ENCODE peak calls at places on chromosomes 11 and 22, in ten cellular contexts. I is cardiac fibroblast; K is cardiac muscle cell; Y is right lobe of liver; J is GM23248; S is CD4-positive, alpha-beta memory T cell; N is dorsolateral prefrontal cortex; M is mesendoderm; Z is uterus; H is brain microvascular endothelial cell. D is an unnamed sample.

GRCh38 chr22:37505989-37506388 is 13.2 kb downstream of the CARD10 start:
- DNase-seq in I (no peak), K (no peak), Y (no peak), J (no peak), S (no peak), N (no peak), M (no peak), Z (no peak), H (no peak), D (no peak)

GRCh38 chr11:118705796-118706545 is 26.5 kb upstream of the TREH start:
- DNase-seq in I (peak; percentile 6), K (no peak), Y (no peak), J (peak; percentile 14), S (no peak), N (no peak), M (peak; percentile 37), Z (no peak), H (no peak), D (no peak)

GRCh38 chr22:16961477-16962186 is 46.4 kb downstream of the GAB4 start:
- DNase-seq in I (no peak), K (no peak), Y (no peak), J (no peak), S (no peak), N (no peak), M (no peak), Z (no peak), H (no peak), D (no peak)

GRCh38 chr11:128563942-128564641 is 23.3 kb downstream of the ETS1 start:
- DNase-seq in I (no peak), K (no peak), Y (no peak), J (no peak), S (no peak), N (no peak), M (peak; percentile 64), Z (no peak), H (no peak), D (no peak)

GRCh38 chr11:67055812-67056211 is 835 bp upstream of the RHOD start:
- DNase-seq in I (peak; percentile 37), K (no peak), Y (no peak), J (peak; percentile 76), S (no peak), N (no peak), M (no peak), Z (no peak), H (no peak), D (no peak)

GRCh38 chr11:61098778-61099177 is 3.5 kb upstream of the CD5 start:
- DNase-seq in I (no peak), K (no peak), Y (no peak), J (no peak), S (no peak), N (no peak), M (no peak), Z (no peak), H (no peak), D (no peak)

GRCh38 chr22:42834177-42834949 is 22.7 kb downstream of the ARFGAP3 start:
- DNase-seq in I (no peak), K (no peak), Y (no peak), J (no peak), S (no peak), N (no peak), M (no peak), Z (no peak), H (no peak), D (no peak)

GRCh38 chr11:59053387-59053786 is 32.7 kb upstream of the GLYATL1B start:
- DNase-seq in I (peak; percentile 67), K (peak; percentile 65), Y (peak; percentile 68), J (peak; percentile 61), S (peak; percentile 71), N (peak; percentile 75), M (peak; percentile 70), Z (peak; percentile 42), H (peak; percentile 76), D (peak; percentile 37)

GRCh38 chr11:6632116-6633073 is 13.2 kb upstream of the TPP1 start:
- DNase-seq in I (no peak), K (no peak), Y (no peak), J (no peak), S (no peak), N (no peak), M (no peak), Z (no peak), H (no peak), D (no peak)

GRCh38 chr22:36425977-36426523 is 38.3 kb upstream of the MYH9 start:
- DNase-seq in I (peak; percentile 56), K (peak; percentile 55), Y (peak; percentile 56), J (no peak), S (no peak), N (no peak), M (peak; percentile 72), Z (no peak), H (no peak), D (no peak)

GRCh38 chr11:134469627-134470026 is 57.6 kb upstream of the B3GAT1 start:
- DNase-seq in I (no peak), K (no peak), Y (no peak), J (no peak), S (no peak), N (no peak), M (peak; percentile 49), Z (no peak), H (no peak), D (no peak)

GRCh38 chr11:68312780-68313573 is 586 bp downstream of the LRP5 start:
- DNase-seq in I (no peak), K (peak; percentile 51), Y (no peak), J (peak; percentile 57), S (no peak), N (no peak), M (no peak), Z (no peak), H (no peak), D (no peak)

GRCh38 chr11:67303989-67304411 is 670 bp downstream of the SSH3 start:
- DNase-seq in I (peak; percentile 15), K (peak; percentile 49), Y (peak; percentile 45), J (peak; percentile 52), S (no peak), N (no peak), M (peak; percentile 70), Z (peak; percentile 31), H (no peak), D (no peak)

GRCh38 chr11:120708511-120709183 is 197.1 kb downstream of the GRIK4 start:
- DNase-seq in I (no peak), K (no peak), Y (no peak), J (no peak), S (no peak), N (no peak), M (no peak), Z (no peak), H (no peak), D (no peak)

GRCh38 chr11:75577198-75577597 is 15.1 kb downstream of the SERPINH1 start:
- DNase-seq in I (peak; percentile 41), K (peak; percentile 55), Y (no peak), J (peak; percentile 63), S (peak; percentile 37), N (no peak), M (peak; percentile 65), Z (peak; percentile 69), H (no peak), D (no peak)

GRCh38 chr11:122922893-122923292 is 40.3 kb downstream of the JHY start:
- DNase-seq in I (no peak), K (peak; percentile 13), Y (no peak), J (no peak), S (no peak), N (no peak), M (no peak), Z (no peak), H (no peak), D (no peak)

DNA sequence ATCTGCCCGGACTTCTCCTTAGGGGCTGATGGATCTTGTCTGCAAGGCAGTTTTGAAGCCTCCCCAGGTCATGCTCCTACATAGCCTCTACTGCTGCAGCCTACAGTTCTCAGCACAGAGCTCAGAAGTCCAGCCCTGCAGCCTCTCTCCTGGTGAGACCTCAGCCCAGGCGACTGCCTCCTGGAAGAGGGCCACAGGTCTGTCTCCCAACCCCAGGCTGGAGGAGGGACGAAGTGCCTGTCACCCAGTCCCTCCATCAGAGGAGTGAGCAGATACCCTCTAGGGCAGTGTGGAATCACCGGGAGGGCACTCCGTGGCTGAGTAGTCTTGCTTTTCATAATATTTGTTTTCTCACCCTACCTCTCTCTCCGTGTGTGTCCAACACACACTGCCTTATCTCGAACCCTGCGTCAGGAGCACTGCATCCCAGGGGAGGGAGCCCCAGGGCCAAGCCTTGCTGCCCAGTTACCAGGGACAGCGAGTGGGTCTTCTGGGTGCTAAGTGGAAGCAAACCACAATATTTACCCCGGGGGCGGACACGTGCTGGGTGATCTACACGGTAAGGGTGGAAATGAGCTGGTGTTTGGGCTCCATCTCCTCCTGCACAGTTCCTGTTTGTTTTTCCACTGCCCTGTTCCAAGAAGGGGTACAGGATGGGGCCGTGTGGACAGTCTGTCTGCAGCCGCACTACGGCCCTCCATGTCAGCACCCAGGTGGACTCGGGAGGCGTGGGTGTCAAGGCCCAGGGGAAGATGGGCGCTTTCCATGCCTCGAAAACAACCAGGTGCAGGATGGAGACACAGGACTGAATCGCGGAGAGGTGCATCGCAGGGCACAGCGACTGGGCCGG is 133.8 kb upstream of the HSD17B12 start:
- DNase-seq in I (no peak), K (no peak), Y (no peak), J (no peak), S (no peak), N (no peak), M (no peak), Z (no peak), H (no peak), D (no peak)
- H3K4me3 ChIP-seq in I (no peak overlapping the region), K (no peak overlapping the region), Y (no peak overlapping the region), J (peak overlapping the region; percentile 47), S (no peak overlapping the region), N (peak overlapping the region; percentile 31), M (no peak overlapping the region), Z (peak overlapping the region; percentile 48), H (no peak overlapping the region), D (peak overlapping the region; percentile 37)

GRCh38 chr11:30583505-30584280 is 2.5 kb downstream of the MPPED2 start:
- DNase-seq in I (no peak), K (peak; percentile 70), Y (no peak), J (peak; percentile 12), S (no peak), N (no peak), M (peak; percentile 60), Z (peak; percentile 70), H (no peak), D (no peak)
- H3K4me3 ChIP-seq in I (no peak overlapping the region), K (peak overlapping the region; percentile 91), Y (no peak overlapping the region), J (no peak overlapping the region), S (no peak overlapping the region), N (peak overlapping the region; percentile 79), M (no peak overlapping the region), Z (peak overlapping the region; percentile 69), H (no peak overlapping the region), D (peak overlapping the region; percentile 65)

GRCh38 chr11:11976476-11977187 is 31.8 kb downstream of the DKK3 start:
- DNase-seq in I (no peak), K (no peak), Y (peak; percentile 82), J (peak; percentile 31), S (no peak), N (no peak), M (no peak), Z (no peak), H (no peak), D (no peak)
- H3K4me3 ChIP-seq in I (no peak overlapping the region), K (no peak overlapping the region), Y (no peak overlapping the region), J (peak overlapping the region; percentile 27), S (no peak overlapping the region), N (no peak overlapping the region), M (no peak overlapping the region), Z (no peak overlapping the region), H (no peak overlapping the region), D (no peak overlapping the region)

DNA sequence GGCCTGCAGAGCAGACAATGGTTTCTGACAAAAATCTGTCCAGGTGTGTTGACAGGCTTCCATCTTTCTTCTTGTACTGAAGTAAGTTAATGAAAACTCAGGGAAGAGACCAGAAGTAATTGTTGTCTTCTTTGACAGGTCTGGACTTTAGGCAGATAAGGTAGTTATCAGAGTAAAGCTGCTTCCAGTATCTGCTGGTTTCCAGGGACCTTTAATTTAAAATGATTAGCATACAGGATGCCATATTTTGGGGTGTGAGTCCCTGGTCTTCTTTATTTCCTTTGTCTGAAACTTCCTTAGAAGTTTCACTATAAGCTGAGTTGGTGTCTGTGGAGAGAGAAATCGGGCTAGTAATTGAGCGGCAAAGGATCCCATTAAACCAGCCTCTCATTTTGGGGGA is 1.5 kb downstream of the TMX2 start:
- DNase-seq in I (no peak), K (no peak), Y (no peak), J (no peak), S (no peak), N (no peak), M (peak; percentile 16), Z (no peak), H (no peak), D (no peak)
- H3K4me3 ChIP-seq in I (peak overlapping the region; percentile 95), K (peak overlapping the region; percentile 68), Y (no peak overlapping the region), J (peak overlapping the region; percentile 99), S (no peak overlapping the region), N (peak overlapping the region; percentile 100), M (no peak overlapping the region), Z (no peak overlapping the region), H (peak overlapping the region; percentile 100), D (no peak overlapping the region)

D was measured in iPS DF 6.9.